ENCODE peak calls at places on chromosomes 5 and 9, in four cellular contexts. T is spleen, H is testis, Y is adrenal gland. W is an unnamed sample.

GRCh38 chr5:157554180-157555030 is 21.2 kb downstream of the ADAM19 start:
- DNase-seq in T (no peak), H (no peak), Y (peak), W (no peak)

GRCh38 chr5:159669559-159669958 is 246.7 kb upstream of the ADRA1B start:
- DNase-seq in T (no peak), H (no peak), Y (no peak), W (no peak)

GRCh38 chr9:84187090-84187489 is 153.5 kb downstream of the SLC28A3 start:
- DNase-seq in T (no peak), H (no peak), Y (no peak), W (no peak)

GRCh38 chr9:136007906-136008692 is 46.9 kb upstream of the UBAC1 start:
- DNase-seq in T (no peak), H (no peak), Y (no peak), W (no peak)

GRCh38 chr9:106421772-106422171 is 441.2 kb upstream of the ZNF462 start:
- DNase-seq in T (no peak), H (no peak), Y (no peak), W (no peak)

GRCh38 chr5:74541381-74541781 is 99.1 kb downstream of the ENC1 start:
- DNase-seq in T (no peak), H (no peak), Y (no peak), W (no peak)

GRCh38 chr5:58891072-58891970 is 308.4 kb downstream of the RAB3C start:
- DNase-seq in T (no peak), H (peak), Y (peak), W (peak)

GRCh38 chr5:376951-377325 is 55.4 kb downstream of the AHRR start:
- DNase-seq in T (peak), H (peak), Y (peak), W (no peak)

GRCh38 chr5:14178091-14178490 is 34.9 kb downstream of the TRIO start:
- DNase-seq in T (no peak), H (no peak), Y (no peak), W (no peak)

GRCh38 chr9:116662633-116663032 is 24.5 kb upstream of the TRIM32 start:
- DNase-seq in T (no peak), H (no peak), Y (no peak), W (no peak)

GRCh38 chr5:74934949-74935751 is 69.0 kb upstream of the FAM169A start:
- DNase-seq in T (no peak), H (peak), Y (no peak), W (no peak)

GRCh38 chr5:164041105-164041504 is 535.7 kb downstream of the MAT2B start:
- DNase-seq in T (no peak), H (no peak), Y (no peak), W (no peak)

GRCh38 chr9:114072181-114073140 is 5.6 kb downstream of the AMBP start:
- DNase-seq in T (peak), H (peak), Y (peak), W (peak)

GRCh38 chr5:140608730-140609520 is 24.1 kb downstream of the CD14 start:
- DNase-seq in T (no peak), H (no peak), Y (peak), W (peak)

GRCh38 chr5:74865293-74865798 is 841 bp downstream of the FAM169A start:
- DNase-seq in T (no peak), H (peak), Y (no peak), W (no peak)

GRCh38 chr9:120909904-120910303 is 16.7 kb downstream of the TRAF1 start:
- DNase-seq in T (no peak), H (no peak), Y (no peak), W (no peak)

GRCh38 chr5:127290019-127290945 is at the start of gene MEGF10:
- DNase-seq in T (no peak), H (peak), Y (peak), W (peak)

GRCh38 chr5:112681481-112681908 is 56.2 kb upstream of the APC start:
- DNase-seq in T (no peak), H (no peak), Y (no peak), W (no peak)

GRCh38 chr9:84513473-84513872 is 156.1 kb upstream of the NTRK2 start:
- DNase-seq in T (no peak), H (no peak), Y (no peak), W (no peak)

GRCh38 chr5:75656311-75657003 is 45.2 kb downstream of the ANKDD1B start:
- DNase-seq in T (no peak), H (peak), Y (peak), W (no peak)

GRCh38 chr9:83721509-83721908 is 13.8 kb upstream of the UBQLN1 start:
- DNase-seq in T (no peak), H (no peak), Y (no peak), W (no peak)

GRCh38 chr9:99037768-99038167 is 67.1 kb upstream of the TGFBR1 start:
- DNase-seq in T (no peak), H (no peak), Y (no peak), W (no peak)

GRCh38 chr5:78573318-78573717 is 75.3 kb downstream of the LHFPL2 start:
- DNase-seq in T (no peak), H (no peak), Y (no peak), W (no peak)

GRCh38 chr5:98999631-99000030 is 70.8 kb upstream of the CHD1 start:
- DNase-seq in T (no peak), H (no peak), Y (no peak), W (no peak)

GRCh38 chr5:10703676-10704075 is 57.4 kb downstream of the DAP start:
- DNase-seq in T (no peak), H (no peak), Y (peak), W (no peak)

GRCh38 chr9:115653231-115653630 is 500.4 kb upstream of the PAPPA start:
- DNase-seq in T (no peak), H (no peak), Y (no peak), W (no peak)

GRCh38 chr9:133778336-133778995 is 40.3 kb upstream of the SARDH start:
- DNase-seq in T (peak), H (no peak), Y (no peak), W (no peak)

GRCh38 chr5:149750596-149750995 is 20.5 kb downstream of the PPARGC1B start:
- DNase-seq in T (peak), H (no peak), Y (no peak), W (no peak)

GRCh38 chr9:89052470-89053097 is 61.3 kb downstream of the S1PR3 start:
- DNase-seq in T (no peak), H (peak), Y (peak), W (no peak)

GRCh38 chr9:91193658-91194391 is 167.9 kb downstream of the AUH start:
- DNase-seq in T (peak), H (peak), Y (peak), W (peak)
- TF ChIP-seq POLR2A in T (peak), H (no peak), Y (peak), W (no peak)

DNA sequence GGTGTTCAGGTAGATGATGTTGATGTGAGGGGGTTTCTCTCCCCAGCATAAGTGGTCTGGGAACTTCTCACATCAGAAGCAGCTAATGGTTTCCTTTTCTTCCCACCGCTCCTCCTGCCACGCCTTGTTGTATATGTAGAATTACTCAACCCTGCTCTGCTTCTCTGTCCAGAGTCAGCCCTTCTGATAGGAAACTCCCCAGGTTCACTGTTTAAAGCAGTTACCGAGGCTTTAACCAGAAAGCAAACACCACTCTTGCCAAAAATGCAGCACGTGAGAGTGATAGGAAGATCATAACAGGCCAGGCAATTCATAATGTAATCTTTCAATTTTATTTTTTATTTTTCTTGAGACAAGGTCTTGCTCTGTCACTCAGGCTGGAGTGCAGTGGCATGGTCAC is 10.5 kb upstream of the TMEM252 start:
- DNase-seq in T (no peak), H (no peak), Y (no peak), W (no peak)
- TF ChIP-seq POLR2A in T (no peak), H (no peak), Y (no peak), W (no peak)

GRCh38 chr5:38556115-38556598 is 289 bp downstream of the LIFR start:
- DNase-seq in T (peak), H (peak), Y (peak), W (peak)

GRCh38 chr5:38555354-38556114 is 912 bp downstream of the LIFR start:
- DNase-seq in T (no peak), H (no peak), Y (no peak), W (no peak)

GRCh38 chr5:38557309-38557710 is 864 bp upstream of the LIFR start:
- DNase-seq in T (no peak), H (no peak), Y (peak), W (no peak)

GRCh38 chr5:38557792-38558191 is 1.3 kb upstream of the LIFR start:
- DNase-seq in T (no peak), H (no peak), Y (no peak), W (no peak)

DNA sequence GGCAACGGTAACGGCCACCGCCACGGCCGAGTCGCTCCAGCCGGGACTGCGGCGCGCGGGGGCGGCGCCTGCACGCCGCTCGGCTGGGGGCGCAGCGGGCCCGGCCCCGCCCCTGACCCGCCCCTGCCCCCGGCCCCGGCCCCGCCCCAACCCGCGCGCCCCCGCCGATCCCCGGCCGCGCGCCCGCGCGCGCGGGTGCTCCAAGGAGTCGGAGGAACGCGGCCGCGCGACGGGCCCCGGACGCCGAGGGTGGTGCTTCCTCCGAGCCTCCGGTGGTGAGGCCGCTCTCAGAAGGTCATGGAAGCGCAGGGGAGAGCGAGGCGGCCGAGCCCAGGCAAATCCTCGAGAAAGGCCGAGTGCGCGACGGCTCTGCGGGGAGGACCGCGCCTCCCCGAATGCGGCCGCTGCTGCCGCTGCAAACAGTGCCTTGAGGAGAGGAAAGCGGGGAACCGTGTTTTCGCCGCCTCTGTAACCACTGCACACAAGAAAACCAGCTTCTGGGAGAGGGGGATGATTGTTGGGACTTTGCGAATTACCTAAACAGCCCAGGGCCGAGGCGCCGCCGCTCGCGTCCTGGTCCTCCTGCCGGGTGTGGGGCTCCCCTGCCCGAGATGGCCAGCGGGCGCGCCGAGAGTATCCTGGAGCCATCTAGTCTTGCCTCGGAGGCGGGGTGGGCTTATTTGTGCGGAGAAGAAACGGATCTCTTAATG is at the start of gene LIFR:
- DNase-seq in T (peak), H (peak), Y (peak), W (peak)
- TF ChIP-seq POLR2A in T (peak), H (no peak), Y (peak), W (peak)

GRCh38 chr5:60843693-60844428 is at the start of gene ELOVL7:
- DNase-seq in T (peak), H (peak), Y (peak), W (peak)
- TF ChIP-seq POLR2A in T (no peak), H (no peak), Y (peak), W (no peak)

DNA sequence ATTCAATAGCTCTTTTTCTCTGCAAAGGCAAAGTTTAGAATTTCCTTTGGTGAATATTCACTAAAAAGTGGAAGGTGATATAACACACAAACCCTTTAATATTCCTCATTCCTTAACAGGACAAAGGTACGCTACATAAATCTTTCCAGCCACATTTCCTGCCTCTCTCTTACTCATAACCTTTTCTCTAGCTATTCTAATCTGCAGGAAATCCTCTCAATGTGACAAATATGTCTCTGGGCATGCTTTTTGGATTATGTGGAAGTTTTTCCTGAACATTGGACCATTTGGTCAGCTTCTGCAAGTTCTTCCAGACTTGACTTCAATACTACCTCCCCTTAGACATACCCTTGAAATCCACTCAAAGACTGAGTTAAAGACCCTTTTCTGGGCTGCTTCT is 186.3 kb upstream of the TUSC1 start:
- DNase-seq in T (no peak), H (no peak), Y (no peak), W (no peak)
- TF ChIP-seq POLR2A in T (no peak), H (no peak), Y (no peak), W (no peak)

DNA sequence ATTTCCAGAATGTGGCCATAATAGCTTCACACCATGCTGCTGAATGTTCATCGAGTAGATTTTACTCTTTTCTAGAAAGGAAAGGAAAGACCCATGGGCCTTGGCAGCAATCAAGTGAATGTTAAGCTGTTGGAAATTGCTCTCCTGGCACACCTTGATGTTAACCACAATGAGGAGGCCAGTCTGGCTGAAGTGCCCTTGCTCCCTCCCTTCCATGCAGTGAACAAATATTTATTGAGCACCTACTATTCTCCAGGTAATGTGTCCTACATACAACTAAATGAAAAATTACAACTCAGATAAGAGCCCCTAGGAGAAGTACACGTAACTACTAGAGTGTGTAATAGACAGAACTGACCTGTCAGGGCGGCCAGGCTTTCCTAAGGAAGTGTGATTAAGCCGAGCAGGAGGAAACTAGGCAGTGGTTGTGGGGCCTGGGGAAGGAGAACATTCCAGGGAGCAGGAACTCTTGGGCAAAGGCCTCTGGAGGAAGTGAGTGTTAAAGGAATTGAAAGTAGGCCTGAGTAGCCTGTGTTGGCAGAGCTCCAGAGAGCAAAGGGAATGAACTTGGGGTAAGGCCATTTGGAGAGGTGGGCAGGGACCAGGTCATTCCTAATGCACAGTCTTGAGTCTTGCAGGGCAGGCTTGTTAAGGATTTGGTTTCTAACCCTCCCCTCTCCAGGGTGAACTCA is 9.2 kb upstream of the ZSWIM6 start:
- DNase-seq in T (no peak), H (no peak), Y (no peak), W (no peak)
- TF ChIP-seq POLR2A in T (no peak), H (no peak), Y (no peak), W (no peak)

GRCh38 chr9:4762108-4762888 is 21.3 kb upstream of the AK3 start:
- DNase-seq in T (peak), H (peak), Y (peak), W (peak)
- TF ChIP-seq POLR2A in T (no peak), H (no peak), Y (no peak), W (no peak)

GRCh38 chr5:146206257-146206656 is 2.9 kb downstream of the RBM27 start:
- DNase-seq in T (no peak), H (no peak), Y (no peak), W (no peak)

GRCh38 chr5:146199216-146199815 is 4.1 kb upstream of the RBM27 start:
- DNase-seq in T (no peak), H (no peak), Y (no peak), W (no peak)

GRCh38 chr5:146203872-146204192 is 427 bp downstream of the RBM27 start:
- DNase-seq in T (no peak), H (no peak), Y (no peak), W (no peak)

GRCh38 chr5:146205499-146206202 is 2.2 kb downstream of the RBM27 start:
- DNase-seq in T (no peak), H (no peak), Y (no peak), W (no peak)

DNA sequence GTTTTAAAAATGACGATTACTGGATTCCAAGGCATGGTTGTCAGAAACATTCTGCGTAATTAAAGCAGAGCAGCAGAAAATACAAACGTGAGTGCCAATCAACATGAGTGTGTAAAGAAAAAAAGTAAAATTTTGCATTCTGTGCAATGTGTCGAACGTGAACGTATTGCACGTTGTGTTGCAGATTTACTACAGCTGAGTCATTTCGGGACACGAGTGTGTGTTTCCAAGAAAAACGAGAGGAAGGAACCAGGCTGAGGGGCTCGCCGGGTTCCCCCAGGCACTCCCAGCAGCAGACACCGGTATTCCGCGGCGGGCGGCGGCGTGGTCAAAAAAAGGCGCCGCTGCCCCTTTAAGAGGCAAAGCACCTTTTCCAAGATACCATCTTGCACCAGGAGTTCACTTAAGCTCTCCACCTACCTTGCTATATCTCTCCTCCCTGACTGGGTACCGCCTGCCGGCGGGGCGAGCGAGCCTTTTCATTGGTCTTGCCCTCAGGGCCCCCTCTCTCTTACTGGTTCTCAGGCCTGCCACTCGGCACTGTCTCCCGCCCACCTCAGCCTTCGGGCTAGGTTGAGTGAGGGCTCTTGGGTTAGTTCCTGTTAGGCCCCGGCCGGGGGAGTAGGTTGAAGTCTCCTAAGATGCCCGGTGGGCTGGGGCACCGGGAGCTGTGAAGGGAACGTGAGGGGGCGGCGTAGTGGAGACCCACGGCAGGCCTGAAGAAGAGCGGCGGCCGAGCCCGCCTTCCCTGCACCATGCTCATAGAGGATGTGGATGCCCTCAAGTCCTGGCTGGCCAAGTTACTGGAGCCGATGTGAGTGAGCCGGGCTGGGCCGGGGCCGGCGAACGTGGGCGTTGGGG is at the start of gene RBM27:
- DNase-seq in T (peak), H (peak), Y (peak), W (peak)
- TF ChIP-seq POLR2A in T (peak), H (no peak), Y (peak), W (peak)